ENCODE peak calls at places on chromosomes 1 and 21, in nine cellular contexts. D is posterior vena cava; K is NCI-H510A treated with DMSO at 0.1 percent for 48 hours; L is germinal center; B is HCEC 1CT; C is NCI-H748 treated with DMSO at 0.1 percent for 48 hours; S is iris pigment epithelial cell; G is stimulated activated CD4-positive, alpha-beta T cell treated with anti-CD3 and anti-CD28 coated beads, Interleukin-2, amount 100 ng/mL, for 4 hours; M is mesothelial cell of epicardium. W is an unnamed sample.

GRCh38 chr1:162020145-162020544 is 3.5 kb downstream of the OLFML2B start:
- DNase-seq in D (no peak), K (no peak), L (no peak), B (no peak), C (no peak), S (no peak), G (no peak), M (no peak), W (no peak)

GRCh38 chr1:154276797-154277196 is 4.4 kb downstream of the HAX1 start:
- DNase-seq in D (no peak), K (no peak), L (no peak), B (no peak), C (no peak), S (no peak), G (no peak), M (no peak), W (peak; percentile 51)

GRCh38 chr1:170735366-170736263 is 71.7 kb downstream of the PRRX1 start:
- DNase-seq in D (no peak), K (no peak), L (no peak), B (peak; percentile 12), C (no peak), S (peak; percentile 24), G (no peak), M (no peak), W (no peak)

GRCh38 chr1:48415050-48415449 is 57.0 kb downstream of the SPATA6 start:
- DNase-seq in D (no peak), K (no peak), L (no peak), B (no peak), C (no peak), S (no peak), G (no peak), M (no peak), W (no peak)

GRCh38 chr1:110425196-110425595 is 17.7 kb upstream of the LAMTOR5 start:
- DNase-seq in D (no peak), K (no peak), L (no peak), B (no peak), C (no peak), S (no peak), G (no peak), M (no peak), W (no peak)

GRCh38 chr1:145877923-145878486 is 7.7 kb downstream of the ANKRD35 start:
- DNase-seq in D (no peak), K (no peak), L (no peak), B (peak; percentile 13), C (no peak), S (peak; percentile 53), G (no peak), M (no peak), W (no peak)

GRCh38 chr1:206839857-206840256 is 25.6 kb upstream of the IL20 start:
- DNase-seq in D (no peak), K (no peak), L (no peak), B (peak; percentile 90), C (no peak), S (peak; percentile 38), G (no peak), M (no peak), W (no peak)

GRCh38 chr1:3457910-3458621 is 3.6 kb downstream of the ARHGEF16 start:
- DNase-seq in D (no peak), K (no peak), L (no peak), B (no peak), C (no peak), S (no peak), G (no peak), M (no peak), W (peak; percentile 51)

GRCh38 chr1:21814241-21814918 is 2.3 kb downstream of the LDLRAD2 start:
- DNase-seq in D (no peak), K (no peak), L (peak; percentile 86), B (no peak), C (no peak), S (peak; percentile 11), G (no peak), M (peak; percentile 50), W (peak; percentile 67)

GRCh38 chr21:36209626-36210171 is 53.1 kb downstream of the DOP1B start:
- DNase-seq in D (no peak), K (peak; percentile 34), L (peak; percentile 13), B (peak; percentile 72), C (peak; percentile 6), S (peak; percentile 73), G (peak; percentile 13), M (no peak), W (no peak)